ENCODE peak calls at places on chromosomes 7 and 10, in four cellular contexts. One of them, this sample, is unnamed.

GRCh38 chr7:123797673-123798526 is 47.1 kb upstream of the HYAL4 start:
- DNase-seq in right atrium auricular region: no peak
- DNase-seq in RWPE1: peak
- DNase-seq in stimulated activated CD4-positive, alpha-beta T cell treated with anti-CD3 and anti-CD28 coated beads, Interleukin-2, amount 100 ng/mL, for 24 hours: no peak
- DNase-seq in this sample: no peak

GRCh38 chr10:110758898-110759297 is 112.8 kb upstream of the PDCD4 start:
- DNase-seq in right atrium auricular region: no peak
- DNase-seq in RWPE1: peak
- DNase-seq in stimulated activated CD4-positive, alpha-beta T cell treated with anti-CD3 and anti-CD28 coated beads, Interleukin-2, amount 100 ng/mL, for 24 hours: no peak
- DNase-seq in this sample: no peak

GRCh38 chr7:38262545-38262944 is 10.9 kb downstream of the TARP start:
- DNase-seq in right atrium auricular region: no peak
- DNase-seq in RWPE1: no peak
- DNase-seq in stimulated activated CD4-positive, alpha-beta T cell treated with anti-CD3 and anti-CD28 coated beads, Interleukin-2, amount 100 ng/mL, for 24 hours: no peak
- DNase-seq in this sample: no peak

GRCh38 chr10:76647276-76647675 is 990.3 kb downstream of the KCNMA1 start:
- DNase-seq in right atrium auricular region: no peak
- DNase-seq in RWPE1: no peak
- DNase-seq in stimulated activated CD4-positive, alpha-beta T cell treated with anti-CD3 and anti-CD28 coated beads, Interleukin-2, amount 100 ng/mL, for 24 hours: no peak
- DNase-seq in this sample: no peak

GRCh38 chr7:157663061-157663863 is 326.5 kb downstream of the DNAJB6 start:
- DNase-seq in right atrium auricular region: no peak
- DNase-seq in RWPE1: no peak
- DNase-seq in stimulated activated CD4-positive, alpha-beta T cell treated with anti-CD3 and anti-CD28 coated beads, Interleukin-2, amount 100 ng/mL, for 24 hours: no peak
- DNase-seq in this sample: no peak

GRCh38 chr7:29341156-29341555 is 146.6 kb downstream of the CHN2 start:
- DNase-seq in right atrium auricular region: no peak
- DNase-seq in RWPE1: no peak
- DNase-seq in stimulated activated CD4-positive, alpha-beta T cell treated with anti-CD3 and anti-CD28 coated beads, Interleukin-2, amount 100 ng/mL, for 24 hours: no peak
- DNase-seq in this sample: no peak

GRCh38 chr7:8094164-8095140 is 125.9 kb downstream of the GLCCI1 start:
- DNase-seq in right atrium auricular region: no peak
- DNase-seq in RWPE1: no peak
- DNase-seq in stimulated activated CD4-positive, alpha-beta T cell treated with anti-CD3 and anti-CD28 coated beads, Interleukin-2, amount 100 ng/mL, for 24 hours: no peak
- DNase-seq in this sample: no peak

GRCh38 chr7:85287126-85287825 is 100.4 kb upstream of the SEMA3D start:
- DNase-seq in right atrium auricular region: no peak
- DNase-seq in RWPE1: no peak
- DNase-seq in stimulated activated CD4-positive, alpha-beta T cell treated with anti-CD3 and anti-CD28 coated beads, Interleukin-2, amount 100 ng/mL, for 24 hours: no peak
- DNase-seq in this sample: no peak

GRCh38 chr7:90605055-90605454 is 8.9 kb downstream of the CDK14 start:
- DNase-seq in right atrium auricular region: no peak
- DNase-seq in RWPE1: no peak
- DNase-seq in stimulated activated CD4-positive, alpha-beta T cell treated with anti-CD3 and anti-CD28 coated beads, Interleukin-2, amount 100 ng/mL, for 24 hours: no peak
- DNase-seq in this sample: no peak

This sample was measured in coronary artery.